ENCODE peak calls at places on chromosomes 5 and 9, in nine cellular contexts. S, T, N, X, V, B, U, D and K are unnamed samples.

GRCh38 chr9:136851941-136852663 is at the start of gene MAMDC4:
- DNase-seq in D (no peak), T (no peak), S (no peak), B (no peak), U (peak; percentile 6), V (no peak), N (no peak), X (no peak), K (no peak)

GRCh38 chr9:8867148-8867547 is 1067.6 kb upstream of the DMAC1 start:
- DNase-seq in B (no peak), T (no peak), N (no peak), V (no peak), X (no peak), S (no peak), D (no peak), U (no peak), K (no peak)

GRCh38 chr5:57834829-57835554 is 352.4 kb upstream of the ACTBL2 start:
- DNase-seq in D (no peak), N (peak; percentile 82), S (no peak), U (peak; percentile 15), V (peak; percentile 40), X (peak; percentile 69), B (no peak), T (no peak), K (no peak)

GRCh38 chr5:157189223-157189622 is 8.6 kb downstream of the ITK start:
- DNase-seq in S (no peak), V (no peak), U (no peak), T (no peak), X (no peak), B (no peak), N (no peak), D (no peak), K (no peak)

GRCh38 chr5:100270323-100270771 is 264.8 kb upstream of the FAM174A start:
- DNase-seq in N (no peak), V (no peak), U (no peak), X (peak; percentile 98), D (no peak), B (no peak), T (no peak), S (no peak), K (no peak)

GRCh38 chr9:83197611-83198010 is 134.7 kb upstream of the RASEF start:
- DNase-seq in B (no peak), D (no peak), T (no peak), S (no peak), U (no peak), V (no peak), N (no peak), X (no peak), K (no peak)

GRCh38 chr5:145619806-145620205 is 215.3 kb downstream of the PRELID2 start:
- DNase-seq in V (peak; percentile 47), U (no peak), X (no peak), B (peak; percentile 24), D (no peak), T (no peak), N (no peak), S (no peak), K (no peak)

GRCh38 chr5:55868846-55869245 is 17.7 kb downstream of the IL31RA start:
- DNase-seq in B (peak; percentile 79), S (peak; percentile 91), N (no peak), T (no peak), D (no peak), V (peak; percentile 76), X (peak; percentile 100), U (no peak), K (peak; percentile 85)

GRCh38 chr5:59042683-59043082 is 459.8 kb downstream of the RAB3C start:
- DNase-seq in N (no peak), V (no peak), S (no peak), D (no peak), U (no peak), T (no peak), B (peak; percentile 20), X (peak; percentile 63), K (no peak)

GRCh38 chr5:73388371-73388684 is 60.2 kb downstream of the FOXD1 start:
- DNase-seq in X (peak; percentile 66), S (no peak), U (no peak), N (peak; percentile 18), B (no peak), D (no peak), T (no peak), V (no peak), K (no peak)

GRCh38 chr5:14433202-14433601 is 148.4 kb upstream of the OTULINL start:
- DNase-seq in T (no peak), V (no peak), S (no peak), X (no peak), D (no peak), N (no peak), U (no peak), B (no peak), K (no peak)

GRCh38 chr9:95762322-95762721 is 113.2 kb upstream of the ERCC6L2 start:
- DNase-seq in T (no peak), V (no peak), N (no peak), D (no peak), S (no peak), U (no peak), B (no peak), X (no peak), K (no peak)

GRCh38 chr5:78506296-78507049 is 142.1 kb downstream of the LHFPL2 start:
- DNase-seq in U (no peak), B (no peak), T (no peak), N (no peak), S (no peak), V (peak; percentile 58), X (no peak), D (no peak), K (no peak)

GRCh38 chr9:4530375-4530774 is 40.1 kb downstream of the SLC1A1 start:
- DNase-seq in T (no peak), V (no peak), U (no peak), S (no peak), X (peak; percentile 70), N (no peak), B (no peak), D (no peak), K (no peak)

GRCh38 chr9:98678244-98678842 is 30.4 kb downstream of the GABBR2 start:
- DNase-seq in T (no peak), D (no peak), U (peak; percentile 31), X (peak; percentile 11), B (no peak), V (no peak), N (no peak), S (no peak), K (no peak)

GRCh38 chr5:153476767-153477166 is 13.7 kb upstream of the GRIA1 start:
- DNase-seq in V (peak; percentile 13), U (no peak), T (no peak), B (peak; percentile 25), S (peak; percentile 49), X (peak; percentile 83), N (no peak), D (no peak), K (no peak)

GRCh38 chr5:153969563-153969895 is 69.2 kb downstream of the FAM114A2 start:
- DNase-seq in N (no peak), D (no peak), U (no peak), X (no peak), B (no peak), T (no peak), V (no peak), S (no peak), K (no peak)

GRCh38 chr5:126334755-126335154 is 88.5 kb upstream of the GRAMD2B start:
- DNase-seq in X (no peak), U (no peak), D (no peak), N (peak; percentile 58), S (no peak), B (no peak), V (no peak), T (no peak), K (no peak)

GRCh38 chr5:168528521-168529360 is at the start of gene FBLL1:
- DNase-seq in V (peak; percentile 56), D (no peak), B (peak; percentile 53), N (peak; percentile 79), T (peak; percentile 2), U (peak; percentile 89), X (no peak), S (no peak), K (no peak)

GRCh38 chr5:78808818-78809217 is 160.2 kb upstream of the LHFPL2 start:
- DNase-seq in B (no peak), V (no peak), D (no peak), U (no peak), N (no peak), X (no peak), T (no peak), S (no peak), K (no peak)

GRCh38 chr9:110426052-110426709 is 88.5 kb upstream of the TXNDC8 start:
- DNase-seq in S (no peak), B (no peak), T (no peak), U (no peak), D (no peak), N (no peak), X (peak; percentile 21), V (peak; percentile 47), K (no peak)

GRCh38 chr5:147189109-147189424 is 45.8 kb upstream of the STK32A start:
- DNase-seq in T (no peak), N (no peak), S (no peak), D (no peak), X (no peak), V (no peak), B (no peak), U (no peak), K (no peak)

GRCh38 chr5:177098103-177098771 is 11.5 kb downstream of the FGFR4 start:
- DNase-seq in D (no peak), U (no peak), N (no peak), S (no peak), X (no peak), T (no peak), B (peak; percentile 60), V (peak; percentile 40), K (no peak)

GRCh38 chr9:99038396-99038795 is 66.5 kb upstream of the TGFBR1 start:
- DNase-seq in S (no peak), U (no peak), T (no peak), N (no peak), V (no peak), D (no peak), X (no peak), B (no peak), K (no peak)

GRCh38 chr5:111017731-111018130 is 53.8 kb upstream of the TSLP start:
- DNase-seq in T (no peak), S (no peak), U (no peak), D (no peak), V (peak; percentile 12), N (no peak), B (peak; percentile 16), X (no peak), K (no peak)

GRCh38 chr5:56190500-56190899 is 42.6 kb downstream of the ANKRD55 start:
- DNase-seq in U (no peak), N (no peak), X (peak; percentile 88), S (no peak), B (no peak), T (no peak), V (no peak), D (no peak), K (no peak)

GRCh38 chr5:139088024-139088423 is 110.1 kb downstream of the SIL1 start:
- DNase-seq in V (no peak), U (no peak), S (no peak), X (no peak), N (no peak), T (no peak), B (no peak), D (no peak), K (no peak)

GRCh38 chr5:179115845-179116524 is 55.8 kb downstream of the ZNF354C start:
- DNase-seq in S (no peak), B (peak; percentile 5), X (no peak), V (no peak), U (no peak), T (no peak), D (no peak), N (no peak), K (no peak)

GRCh38 chr5:164346785-164347630 is 841.6 kb downstream of the MAT2B start:
- DNase-seq in X (no peak), U (no peak), B (no peak), D (no peak), N (no peak), T (no peak), S (no peak), V (no peak), K (no peak)

GRCh38 chr9:96116275-96117051 is 185.5 kb downstream of the HSD17B3 start:
- DNase-seq in S (no peak), V (no peak), U (no peak), X (peak; percentile 67), D (no peak), T (no peak), N (peak; percentile 12), B (no peak), K (no peak)

GRCh38 chr9:88814521-88815101 is 176.7 kb upstream of the S1PR3 start:
- DNase-seq in X (no peak), N (no peak), S (peak; percentile 43), V (peak; percentile 95), B (peak; percentile 77), D (no peak), T (no peak), U (no peak), K (peak; percentile 60)